ENCODE peak calls at places on chromosomes 6 and 20, in eight cellular contexts. I is AG09309, Y is neural progenitor cell, F is HFF-Myc, L is coronary artery, B is fibroblast of the aortic adventitia, D is vagina, S is fibroblast of pulmonary artery. C is an unnamed sample.

GRCh38 chr20:9617940-9618339 is 103.5 kb downstream of the LAMP5 start:
- DNase-seq in I (no peak), Y (peak), F (no peak), L (no peak), B (peak), D (no peak), S (peak), C (no peak)

GRCh38 chr6:130324657-130325056 is 41.2 kb upstream of the TMEM200A start:
- DNase-seq in I (peak), Y (no peak), F (no peak), L (no peak), B (peak), D (no peak), S (peak), C (no peak)

GRCh38 chr6:32112436-32112980 is 3.4 kb upstream of the TNXB start:
- DNase-seq in I (no peak), Y (no peak), F (no peak), L (no peak), B (peak), D (peak), S (peak), C (no peak)

GRCh38 chr20:58646703-58647102 is 4.4 kb upstream of the STX16 start:
- DNase-seq in I (no peak), Y (no peak), F (no peak), L (peak), B (no peak), D (peak), S (no peak), C (no peak)

GRCh38 chr20:31673943-31674463 is 36.3 kb downstream of the COX4I2 start:
- DNase-seq in I (no peak), Y (no peak), F (no peak), L (no peak), B (no peak), D (no peak), S (no peak), C (no peak)

GRCh38 chr6:26537160-26537845 is 863 bp upstream of the HMGN4 start:
- DNase-seq in I (peak), Y (peak), F (peak), L (peak), B (peak), D (peak), S (peak), C (peak)

GRCh38 chr6:162388383-162388777 is 339.2 kb downstream of the PRKN start:
- DNase-seq in I (no peak), Y (no peak), F (no peak), L (no peak), B (no peak), D (no peak), S (no peak), C (no peak)

GRCh38 chr6:158703121-158703839 is 53.4 kb downstream of the SYTL3 start:
- DNase-seq in I (no peak), Y (no peak), F (no peak), L (peak), B (no peak), D (no peak), S (no peak), C (no peak)

GRCh38 chr6:108694816-108695215 is 134.1 kb downstream of the FOXO3 start:
- DNase-seq in I (no peak), Y (no peak), F (no peak), L (no peak), B (no peak), D (no peak), S (no peak), C (no peak)

GRCh38 chr20:44746367-44747165 is 901 bp downstream of the KCNK15 start:
- DNase-seq in I (no peak), Y (no peak), F (no peak), L (no peak), B (no peak), D (no peak), S (no peak), C (no peak)

GRCh38 chr6:166957087-166957804 is 896 bp upstream of the RNASET2 start:
- DNase-seq in I (no peak), Y (peak), F (no peak), L (no peak), B (no peak), D (no peak), S (no peak), C (no peak)

GRCh38 chr6:77178821-77179220 is 284.5 kb downstream of the HTR1B start:
- DNase-seq in I (peak), Y (no peak), F (no peak), L (no peak), B (peak), D (no peak), S (peak), C (peak)

GRCh38 chr6:37097335-37097734 is 72.6 kb upstream of the PIM1 start:
- DNase-seq in I (no peak), Y (no peak), F (no peak), L (no peak), B (no peak), D (no peak), S (no peak), C (no peak)

GRCh38 chr6:113920663-113921267 is 50.2 kb downstream of the HDAC2 start:
- DNase-seq in I (no peak), Y (no peak), F (no peak), L (no peak), B (no peak), D (no peak), S (no peak), C (no peak)

GRCh38 chr20:9458075-9458818 is 56.1 kb upstream of the LAMP5 start:
- DNase-seq in I (no peak), Y (peak), F (no peak), L (no peak), B (no peak), D (no peak), S (peak), C (no peak)

DNA sequence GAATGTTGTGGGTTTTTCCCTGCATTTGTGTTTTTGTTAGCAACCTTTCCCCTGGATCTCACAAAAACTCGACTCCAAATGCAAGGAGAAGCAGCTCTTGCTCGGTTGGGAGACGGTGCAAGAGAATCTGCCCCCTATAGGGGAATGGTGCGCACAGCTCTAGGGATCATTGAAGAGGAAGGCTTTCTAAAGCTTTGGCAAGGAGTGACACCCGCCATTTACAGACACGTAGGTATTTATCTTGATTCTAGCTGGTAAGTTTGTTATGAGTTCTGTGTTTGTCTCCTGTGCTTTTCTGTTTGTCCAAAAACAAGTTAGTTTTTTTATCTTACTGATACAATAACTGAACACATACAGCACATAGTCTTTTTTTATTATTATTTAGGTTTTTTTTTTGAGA is 3.0 kb downstream of the SLC25A27 start:
- DNase-seq in I (no peak), Y (peak), F (no peak), L (no peak), B (no peak), D (no peak), S (no peak), C (no peak)
- TF ChIP-seq CTCF in I (peak), Y (peak), F (peak), L (no peak), B (peak), D (no peak), S (peak), C (peak)

DNA sequence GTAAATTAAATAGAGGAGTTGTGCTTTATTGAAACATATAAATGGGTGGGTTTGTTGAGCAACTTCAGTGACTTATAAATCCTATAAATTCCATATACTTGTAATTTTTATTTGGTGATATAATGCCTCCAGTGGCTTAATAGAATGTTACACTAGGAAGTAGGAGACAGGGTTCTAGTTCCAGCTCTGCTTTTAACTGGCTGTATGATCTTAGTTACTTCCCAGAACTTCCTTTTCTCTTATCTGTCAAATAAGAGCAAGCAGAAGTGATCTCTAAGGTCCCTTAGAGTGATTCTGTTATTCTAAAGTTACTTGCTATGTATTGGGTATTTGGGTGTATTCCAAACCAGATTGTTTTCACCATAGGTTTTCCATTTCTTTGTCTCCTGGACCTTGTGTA is 10.2 kb downstream of the ZSCAN23 start:
- DNase-seq in I (no peak), Y (no peak), F (no peak), L (no peak), B (no peak), D (no peak), S (no peak), C (no peak)
- TF ChIP-seq CTCF in I (no peak), Y (no peak), F (no peak), L (no peak), B (no peak), D (no peak), S (no peak), C (no peak)

DNA sequence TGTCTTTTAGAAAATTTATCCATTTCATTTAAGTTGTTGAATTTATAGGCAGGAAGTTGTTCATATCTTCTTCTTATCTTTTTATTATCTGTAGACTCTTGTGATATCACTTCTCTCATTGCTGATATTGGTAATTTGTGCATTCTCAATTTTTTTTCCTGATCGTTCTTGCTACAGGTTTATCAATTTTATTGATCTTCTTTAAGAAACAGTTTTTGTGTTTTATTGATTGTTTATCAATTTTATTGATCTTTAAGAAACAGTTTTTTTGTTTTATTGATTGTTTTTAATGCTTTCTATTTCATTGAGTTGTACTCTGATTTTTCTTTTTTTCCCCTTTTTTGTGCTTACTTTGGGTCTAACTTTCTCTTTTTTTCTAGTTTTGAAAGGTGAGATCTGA is 23.8 kb upstream of the SLC22A2 start:
- DNase-seq in I (no peak), Y (no peak), F (no peak), L (no peak), B (no peak), D (no peak), S (no peak), C (no peak)
- TF ChIP-seq CTCF in I (no peak), Y (no peak), F (no peak), L (no peak), B (no peak), D (no peak), S (no peak), C (no peak)

GRCh38 chr6:35080016-35080680 is 61.0 kb downstream of the TCP11 start:
- DNase-seq in I (no peak), Y (no peak), F (no peak), L (peak), B (no peak), D (no peak), S (no peak), C (no peak)

GRCh38 chr6:35079311-35080000 is 61.7 kb downstream of the TCP11 start:
- DNase-seq in I (no peak), Y (no peak), F (no peak), L (peak), B (no peak), D (no peak), S (no peak), C (no peak)

GRCh38 chr6:35081426-35081851 is 59.7 kb downstream of the TCP11 start:
- DNase-seq in I (no peak), Y (no peak), F (no peak), L (peak), B (no peak), D (no peak), S (no peak), C (no peak)

GRCh38 chr6:35082046-35082732 is 59.0 kb downstream of the TCP11 start:
- DNase-seq in I (no peak), Y (no peak), F (no peak), L (peak), B (no peak), D (no peak), S (no peak), C (no peak)

DNA sequence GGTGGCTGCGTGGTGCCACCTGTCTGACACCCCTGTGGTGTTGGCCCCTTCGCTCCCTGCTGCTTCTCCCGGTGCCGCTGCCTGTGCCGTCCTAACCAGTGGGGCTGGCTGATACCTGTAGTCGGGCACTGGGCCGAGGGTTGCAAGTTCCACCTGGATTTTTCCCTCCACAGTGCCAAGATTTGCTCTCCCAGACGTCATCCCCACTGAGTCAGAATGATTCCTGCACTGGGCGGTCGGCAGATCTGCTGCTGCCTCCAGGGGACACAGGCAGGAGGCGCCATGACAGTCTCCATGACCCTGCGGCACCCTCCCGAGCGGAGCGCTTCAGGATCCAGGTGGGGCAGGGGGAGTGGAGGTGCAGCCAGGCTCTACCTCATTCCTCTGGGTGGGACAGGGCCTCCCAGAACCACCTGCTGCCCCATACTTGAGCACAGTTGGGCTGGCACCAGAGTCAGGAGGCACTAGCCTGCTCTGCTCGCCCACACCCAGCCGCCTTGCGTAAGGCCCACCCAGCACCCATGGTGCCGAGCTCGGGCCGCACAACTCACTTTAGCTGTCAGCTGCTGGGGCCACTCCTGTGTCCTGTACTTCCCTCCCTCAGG is 60.2 kb downstream of the TCP11 start:
- DNase-seq in I (no peak), Y (no peak), F (no peak), L (peak), B (no peak), D (no peak), S (no peak), C (no peak)
- TF ChIP-seq CTCF in I (no peak), Y (no peak), F (no peak), L (no peak), B (no peak), D (no peak), S (no peak), C (no peak)